ENCODE peak calls at places on chromosomes 3 and 15, in ten cellular contexts. One of them, this sample, is unnamed.

GRCh38 chr3:186772886-186773417 is 10.4 kb upstream of the EIF4A2 start:
- DNase-seq in A673: no peak
- DNase-seq in testis: peak; percentile 79
- DNase-seq in CD8-positive, alpha-beta T cell: peak; percentile 68
- DNase-seq in lung: peak; percentile 62
- DNase-seq in aorta: peak; percentile 88
- DNase-seq in GM23248: peak; percentile 82
- DNase-seq in dorsolateral prefrontal cortex: peak; percentile 65
- DNase-seq in AG04449: no peak
- DNase-seq in neural progenitor cell: peak; percentile 19
- DNase-seq in this sample: no peak

GRCh38 chr3:44995142-44995770 is 19.2 kb downstream of the EXOSC7 start:
- DNase-seq in CD8-positive, alpha-beta T cell: no peak
- DNase-seq in lung: no peak
- DNase-seq in A673: peak; percentile 69
- DNase-seq in aorta: no peak
- DNase-seq in AG04449: no peak
- DNase-seq in testis: peak; percentile 73
- DNase-seq in neural progenitor cell: no peak
- DNase-seq in dorsolateral prefrontal cortex: no peak
- DNase-seq in GM23248: peak; percentile 68
- DNase-seq in this sample: peak; percentile 64

GRCh38 chr3:175007316-175007715 is 148.2 kb downstream of the NAALADL2 start:
- DNase-seq in aorta: no peak
- DNase-seq in testis: no peak
- DNase-seq in AG04449: no peak
- DNase-seq in GM23248: no peak
- DNase-seq in neural progenitor cell: no peak
- DNase-seq in lung: no peak
- DNase-seq in CD8-positive, alpha-beta T cell: no peak
- DNase-seq in A673: no peak
- DNase-seq in dorsolateral prefrontal cortex: no peak
- DNase-seq in this sample: no peak

GRCh38 chr15:72168833-72169232 is 28.8 kb downstream of the GRAMD2A start:
- DNase-seq in CD8-positive, alpha-beta T cell: no peak
- DNase-seq in lung: no peak
- DNase-seq in neural progenitor cell: no peak
- DNase-seq in A673: peak; percentile 24
- DNase-seq in dorsolateral prefrontal cortex: no peak
- DNase-seq in aorta: no peak
- DNase-seq in AG04449: no peak
- DNase-seq in GM23248: no peak
- DNase-seq in testis: no peak
- DNase-seq in this sample: no peak

GRCh38 chr3:188546835-188547670 is 393.1 kb downstream of the LPP start:
- DNase-seq in A673: peak; percentile 19
- DNase-seq in aorta: no peak
- DNase-seq in dorsolateral prefrontal cortex: no peak
- DNase-seq in neural progenitor cell: no peak
- DNase-seq in AG04449: no peak
- DNase-seq in testis: no peak
- DNase-seq in CD8-positive, alpha-beta T cell: no peak
- DNase-seq in GM23248: peak; percentile 29
- DNase-seq in lung: no peak
- DNase-seq in this sample: peak; percentile 82

GRCh38 chr15:98684441-98684840 is 36.1 kb downstream of the IGF1R start:
- DNase-seq in AG04449: peak; percentile 33
- DNase-seq in lung: no peak
- DNase-seq in aorta: no peak
- DNase-seq in GM23248: peak; percentile 83
- DNase-seq in A673: peak; percentile 20
- DNase-seq in neural progenitor cell: no peak
- DNase-seq in testis: no peak
- DNase-seq in dorsolateral prefrontal cortex: no peak
- DNase-seq in CD8-positive, alpha-beta T cell: no peak
- DNase-seq in this sample: peak; percentile 63

GRCh38 chr3:9703736-9704342 is at the start of gene CPNE9:
- DNase-seq in aorta: no peak
- DNase-seq in CD8-positive, alpha-beta T cell: no peak
- DNase-seq in AG04449: no peak
- DNase-seq in dorsolateral prefrontal cortex: no peak
- DNase-seq in neural progenitor cell: peak; percentile 55
- DNase-seq in lung: no peak
- DNase-seq in testis: no peak
- DNase-seq in A673: no peak
- DNase-seq in GM23248: peak; percentile 32
- DNase-seq in this sample: no peak

GRCh38 chr15:71133734-71134464 is 18.6 kb downstream of the THSD4 start:
- DNase-seq in A673: no peak
- DNase-seq in lung: no peak
- DNase-seq in testis: peak; percentile 29
- DNase-seq in neural progenitor cell: no peak
- DNase-seq in GM23248: no peak
- DNase-seq in AG04449: no peak
- DNase-seq in aorta: no peak
- DNase-seq in dorsolateral prefrontal cortex: no peak
- DNase-seq in CD8-positive, alpha-beta T cell: no peak
- DNase-seq in this sample: no peak

GRCh38 chr3:138227650-138228049 is 40.5 kb downstream of the ARMC8 start:
- DNase-seq in GM23248: peak; percentile 53
- DNase-seq in neural progenitor cell: no peak
- DNase-seq in A673: peak; percentile 52
- DNase-seq in dorsolateral prefrontal cortex: no peak
- DNase-seq in CD8-positive, alpha-beta T cell: no peak
- DNase-seq in AG04449: peak; percentile 85
- DNase-seq in lung: no peak
- DNase-seq in testis: no peak
- DNase-seq in aorta: no peak
- DNase-seq in this sample: no peak

GRCh38 chr15:49273734-49274318 is 103.8 kb downstream of the GALK2 start:
- DNase-seq in lung: no peak
- DNase-seq in aorta: no peak
- DNase-seq in CD8-positive, alpha-beta T cell: no peak
- DNase-seq in testis: no peak
- DNase-seq in neural progenitor cell: no peak
- DNase-seq in dorsolateral prefrontal cortex: no peak
- DNase-seq in A673: no peak
- DNase-seq in GM23248: peak; percentile 33
- DNase-seq in AG04449: no peak
- DNase-seq in this sample: no peak

GRCh38 chr15:49282366-49282765 is 112.3 kb downstream of the GALK2 start:
- DNase-seq in lung: no peak
- DNase-seq in neural progenitor cell: no peak
- DNase-seq in GM23248: peak; percentile 75
- DNase-seq in dorsolateral prefrontal cortex: no peak
- DNase-seq in testis: no peak
- DNase-seq in AG04449: peak; percentile 84
- DNase-seq in aorta: no peak
- DNase-seq in A673: no peak
- DNase-seq in CD8-positive, alpha-beta T cell: no peak
- DNase-seq in this sample: no peak

DNA sequence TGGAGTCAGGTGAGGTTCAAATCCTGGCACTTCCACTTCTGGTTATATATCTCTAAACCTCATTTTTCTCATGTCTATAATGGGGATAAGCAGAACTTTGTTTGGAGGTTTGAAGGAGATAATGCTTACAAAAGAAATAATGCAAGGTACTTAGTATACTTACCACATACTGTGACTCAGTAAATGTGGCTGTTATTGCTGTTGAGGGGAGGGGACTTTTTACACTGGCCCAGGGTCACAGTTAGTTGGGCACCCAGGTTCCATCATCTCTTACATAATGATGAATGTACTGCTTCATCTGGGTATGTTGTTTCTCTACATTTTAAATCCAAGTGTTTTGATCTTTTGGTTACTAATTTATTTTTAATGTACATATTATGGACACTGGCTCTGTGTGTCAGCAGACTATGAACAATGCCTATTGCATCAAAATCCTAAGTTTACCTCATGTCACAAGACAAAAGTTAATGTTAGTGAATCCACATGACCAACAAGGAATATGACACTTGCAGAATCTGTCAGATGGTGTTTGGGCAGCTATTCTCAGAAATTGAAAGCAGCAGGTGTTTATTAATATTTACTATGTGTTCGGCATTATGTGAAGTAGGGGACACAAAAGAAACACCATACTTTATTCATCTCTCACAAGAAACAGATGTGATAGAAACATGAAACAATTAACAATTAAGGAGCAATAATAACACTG is 109.6 kb downstream of the GALK2 start:
- DNase-seq in lung: no peak
- DNase-seq in aorta: no peak
- DNase-seq in AG04449: no peak
- DNase-seq in GM23248: peak; percentile 10
- DNase-seq in testis: no peak
- DNase-seq in CD8-positive, alpha-beta T cell: no peak
- DNase-seq in A673: no peak
- DNase-seq in neural progenitor cell: no peak
- DNase-seq in dorsolateral prefrontal cortex: no peak
- DNase-seq in this sample: no peak
- H3K4me3 ChIP-seq in lung: no peak overlapping the region
- H3K4me3 ChIP-seq in aorta: no peak overlapping the region
- H3K4me3 ChIP-seq in AG04449: no peak overlapping the region
- H3K4me3 ChIP-seq in GM23248: no peak overlapping the region
- H3K4me3 ChIP-seq in testis: no peak overlapping the region
- H3K4me3 ChIP-seq in CD8-positive, alpha-beta T cell: no peak overlapping the region
- H3K4me3 ChIP-seq in A673: no peak overlapping the region
- H3K4me3 ChIP-seq in neural progenitor cell: no peak overlapping the region
- H3K4me3 ChIP-seq in dorsolateral prefrontal cortex: no peak overlapping the region
- H3K4me3 ChIP-seq in this sample: no peak overlapping the region

GRCh38 chr3:177359601-177360357 is 162.5 kb upstream of the TBL1XR1 start:
- DNase-seq in CD8-positive, alpha-beta T cell: peak; percentile 96
- DNase-seq in GM23248: peak; percentile 100
- DNase-seq in neural progenitor cell: peak; percentile 96
- DNase-seq in AG04449: peak; percentile 96
- DNase-seq in testis: peak; percentile 95
- DNase-seq in aorta: peak; percentile 98
- DNase-seq in A673: peak; percentile 99
- DNase-seq in dorsolateral prefrontal cortex: peak; percentile 84
- DNase-seq in lung: peak; percentile 94
- DNase-seq in this sample: peak; percentile 99
- H3K4me3 ChIP-seq in CD8-positive, alpha-beta T cell: peak overlapping the region; percentile 93
- H3K4me3 ChIP-seq in GM23248: peak overlapping the region; percentile 63
- H3K4me3 ChIP-seq in neural progenitor cell: peak overlapping the region; percentile 31
- H3K4me3 ChIP-seq in AG04449: peak overlapping the region; percentile 40
- H3K4me3 ChIP-seq in testis: peak overlapping the region; percentile 45
- H3K4me3 ChIP-seq in aorta: no peak overlapping the region
- H3K4me3 ChIP-seq in A673: peak overlapping the region; percentile 31
- H3K4me3 ChIP-seq in dorsolateral prefrontal cortex: peak overlapping the region; percentile 53
- H3K4me3 ChIP-seq in lung: peak overlapping the region; percentile 25
- H3K4me3 ChIP-seq in this sample: peak overlapping the region; percentile 53

DNA sequence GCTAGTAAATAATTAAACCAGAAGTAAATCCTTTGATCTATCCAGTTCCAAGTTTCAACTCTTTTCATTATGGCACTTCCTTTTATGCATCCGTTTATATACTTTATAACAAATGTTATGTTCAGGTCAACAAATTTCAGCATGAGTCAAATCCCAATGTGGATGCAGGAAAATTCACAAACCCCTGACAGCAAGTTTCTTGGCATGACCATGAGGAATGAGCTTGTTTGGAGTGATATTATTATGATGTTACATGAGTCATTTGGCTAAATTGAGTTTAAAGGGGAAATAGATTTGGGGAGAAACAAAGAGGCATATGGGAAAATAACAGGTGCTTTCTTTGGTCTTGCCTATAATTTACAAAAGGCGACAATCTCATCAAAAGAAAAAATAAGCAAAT is 32.1 kb upstream of the KCNMB2 start:
- DNase-seq in CD8-positive, alpha-beta T cell: no peak
- DNase-seq in testis: no peak
- DNase-seq in dorsolateral prefrontal cortex: no peak
- DNase-seq in lung: no peak
- DNase-seq in A673: no peak
- DNase-seq in AG04449: no peak
- DNase-seq in GM23248: no peak
- DNase-seq in aorta: no peak
- DNase-seq in neural progenitor cell: no peak
- DNase-seq in this sample: peak; percentile 27
- H3K4me3 ChIP-seq in CD8-positive, alpha-beta T cell: no peak overlapping the region
- H3K4me3 ChIP-seq in testis: no peak overlapping the region
- H3K4me3 ChIP-seq in dorsolateral prefrontal cortex: no peak overlapping the region
- H3K4me3 ChIP-seq in lung: no peak overlapping the region
- H3K4me3 ChIP-seq in A673: no peak overlapping the region
- H3K4me3 ChIP-seq in AG04449: no peak overlapping the region
- H3K4me3 ChIP-seq in GM23248: no peak overlapping the region
- H3K4me3 ChIP-seq in aorta: no peak overlapping the region
- H3K4me3 ChIP-seq in neural progenitor cell: no peak overlapping the region
- H3K4me3 ChIP-seq in this sample: no peak overlapping the region

GRCh38 chr3:167728176-167728575 is 6.5 kb downstream of the PDCD10 start:
- DNase-seq in GM23248: peak; percentile 89
- DNase-seq in AG04449: peak; percentile 51
- DNase-seq in dorsolateral prefrontal cortex: no peak
- DNase-seq in lung: no peak
- DNase-seq in A673: no peak
- DNase-seq in neural progenitor cell: no peak
- DNase-seq in aorta: no peak
- DNase-seq in testis: no peak
- DNase-seq in CD8-positive, alpha-beta T cell: no peak
- DNase-seq in this sample: peak; percentile 26

GRCh38 chr3:167732313-167733065 is 2.2 kb downstream of the PDCD10 start:
- DNase-seq in CD8-positive, alpha-beta T cell: no peak
- DNase-seq in neural progenitor cell: no peak
- DNase-seq in lung: no peak
- DNase-seq in AG04449: no peak
- DNase-seq in testis: no peak
- DNase-seq in GM23248: peak; percentile 28
- DNase-seq in aorta: no peak
- DNase-seq in A673: no peak
- DNase-seq in dorsolateral prefrontal cortex: no peak
- DNase-seq in this sample: peak; percentile 28

GRCh38 chr3:167728631-167729335 is 5.9 kb downstream of the PDCD10 start:
- DNase-seq in testis: no peak
- DNase-seq in A673: no peak
- DNase-seq in AG04449: no peak
- DNase-seq in dorsolateral prefrontal cortex: no peak
- DNase-seq in aorta: no peak
- DNase-seq in neural progenitor cell: no peak
- DNase-seq in GM23248: no peak
- DNase-seq in CD8-positive, alpha-beta T cell: no peak
- DNase-seq in lung: no peak
- DNase-seq in this sample: no peak

GRCh38 chr3:167731393-167731792 is 3.3 kb downstream of the PDCD10 start:
- DNase-seq in GM23248: no peak
- DNase-seq in A673: no peak
- DNase-seq in aorta: no peak
- DNase-seq in testis: no peak
- DNase-seq in CD8-positive, alpha-beta T cell: no peak
- DNase-seq in dorsolateral prefrontal cortex: no peak
- DNase-seq in neural progenitor cell: no peak
- DNase-seq in AG04449: no peak
- DNase-seq in lung: no peak
- DNase-seq in this sample: no peak

DNA sequence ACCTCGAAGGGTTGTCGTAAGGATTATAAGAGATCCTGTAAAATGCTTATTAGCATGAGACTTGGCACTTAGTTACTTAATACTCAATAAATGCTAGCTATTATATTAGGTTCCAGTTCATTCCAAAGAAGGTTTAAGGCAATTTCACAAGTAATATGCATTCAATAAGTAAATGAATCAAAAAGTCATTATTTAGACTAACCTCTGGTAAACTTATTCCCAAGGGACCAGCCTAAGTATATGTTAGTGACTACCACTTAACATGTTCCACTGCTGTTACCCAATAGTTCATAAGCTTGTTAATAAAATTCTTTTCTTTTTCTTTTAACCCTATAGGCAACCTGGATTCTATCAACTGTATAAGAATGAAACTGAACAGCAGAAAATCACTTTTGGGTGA is 5.1 kb downstream of the PDCD10 start:
- DNase-seq in dorsolateral prefrontal cortex: no peak
- DNase-seq in GM23248: peak; percentile 46
- DNase-seq in CD8-positive, alpha-beta T cell: no peak
- DNase-seq in A673: peak; percentile 43
- DNase-seq in lung: no peak
- DNase-seq in AG04449: no peak
- DNase-seq in neural progenitor cell: no peak
- DNase-seq in testis: no peak
- DNase-seq in aorta: no peak
- DNase-seq in this sample: no peak
- H3K4me3 ChIP-seq in dorsolateral prefrontal cortex: no peak overlapping the region
- H3K4me3 ChIP-seq in GM23248: no peak overlapping the region
- H3K4me3 ChIP-seq in CD8-positive, alpha-beta T cell: no peak overlapping the region
- H3K4me3 ChIP-seq in A673: no peak overlapping the region
- H3K4me3 ChIP-seq in lung: no peak overlapping the region
- H3K4me3 ChIP-seq in AG04449: no peak overlapping the region
- H3K4me3 ChIP-seq in neural progenitor cell: no peak overlapping the region
- H3K4me3 ChIP-seq in testis: no peak overlapping the region
- H3K4me3 ChIP-seq in aorta: no peak overlapping the region
- H3K4me3 ChIP-seq in this sample: no peak overlapping the region